ENCODE peak calls at places on chromosomes 12 and 14, in five cellular contexts. One of them, this sample, is unnamed.

GRCh38 chr12:121175383-121176119 is 34.4 kb upstream of the P2RX4 start:
- DNase-seq in K562: peak; percentile 38
- DNase-seq in GM12878: no peak
- DNase-seq in HepG2: no peak
- DNase-seq in H1: no peak
- DNase-seq in this sample: no peak

GRCh38 chr14:89422181-89422951 is 5.3 kb upstream of the FOXN3 start:
- DNase-seq in K562: no peak
- DNase-seq in GM12878: no peak
- DNase-seq in HepG2: no peak
- DNase-seq in H1: no peak
- DNase-seq in this sample: no peak

GRCh38 chr12:93533310-93533709 is 39.2 kb upstream of the SOCS2 start:
- DNase-seq in K562: no peak
- DNase-seq in GM12878: no peak
- DNase-seq in HepG2: no peak
- DNase-seq in H1: peak; percentile 4
- DNase-seq in this sample: no peak

GRCh38 chr12:52521581-52522266 is 1.5 kb upstream of the KRT5 start:
- DNase-seq in K562: no peak
- DNase-seq in GM12878: no peak
- DNase-seq in HepG2: no peak
- DNase-seq in H1: peak; percentile 43
- DNase-seq in this sample: no peak

GRCh38 chr12:82698959-82699358 is 12.3 kb downstream of the TMTC2 start:
- DNase-seq in K562: no peak
- DNase-seq in GM12878: no peak
- DNase-seq in HepG2: no peak
- DNase-seq in H1: no peak
- DNase-seq in this sample: no peak

GRCh38 chr14:60722836-60723217 is 1.3 kb downstream of the SIX4 start:
- DNase-seq in K562: peak; percentile 41
- DNase-seq in GM12878: no peak
- DNase-seq in HepG2: no peak
- DNase-seq in H1: no peak
- DNase-seq in this sample: no peak

GRCh38 chr14:65361920-65362319 is 50.6 kb upstream of the FUT8 start:
- DNase-seq in K562: no peak
- DNase-seq in GM12878: no peak
- DNase-seq in HepG2: no peak
- DNase-seq in H1: no peak
- DNase-seq in this sample: no peak

GRCh38 chr12:50527086-50527726 is 22.4 kb downstream of the DIP2B start:
- DNase-seq in K562: no peak
- DNase-seq in GM12878: no peak
- DNase-seq in HepG2: peak; percentile 99
- DNase-seq in H1: no peak
- DNase-seq in this sample: no peak

GRCh38 chr12:96218989-96219678 is 25.0 kb downstream of the ELK3 start:
- DNase-seq in K562: no peak
- DNase-seq in GM12878: no peak
- DNase-seq in HepG2: peak; percentile 69
- DNase-seq in H1: no peak
- DNase-seq in this sample: no peak

GRCh38 chr14:63470877-63471565 is 72.2 kb downstream of the PPP2R5E start:
- DNase-seq in K562: no peak
- DNase-seq in GM12878: peak; percentile 68
- DNase-seq in HepG2: peak; percentile 87
- DNase-seq in H1: no peak
- DNase-seq in this sample: peak; percentile 16

GRCh38 chr14:100698066-100698465 is 28.6 kb upstream of the DLK1 start:
- DNase-seq in K562: no peak
- DNase-seq in GM12878: no peak
- DNase-seq in HepG2: no peak
- DNase-seq in H1: no peak
- DNase-seq in this sample: no peak

GRCh38 chr14:101876539-101876938 is 87.8 kb upstream of the DYNC1H1 start:
- DNase-seq in K562: no peak
- DNase-seq in GM12878: peak; percentile 75
- DNase-seq in HepG2: no peak
- DNase-seq in H1: no peak
- DNase-seq in this sample: no peak

GRCh38 chr12:131375972-131376345 is 334.9 kb upstream of the SFSWAP start:
- DNase-seq in K562: no peak
- DNase-seq in GM12878: no peak
- DNase-seq in HepG2: no peak
- DNase-seq in H1: no peak
- DNase-seq in this sample: no peak
- H3K4me1 ChIP-seq in K562: peaks cover 14% of the 10 kb centered on the region
- H3K4me1 ChIP-seq in GM12878: no peaks in the 10 kb centered on the region
- H3K4me1 ChIP-seq in HepG2: no peaks in the 10 kb centered on the region
- H3K4me1 ChIP-seq in H1: peaks cover 13% of the 10 kb centered on the region
- H3K4me1 ChIP-seq in this sample: no peaks in the 10 kb centered on the region

GRCh38 chr12:26647091-26647490 is 185.9 kb downstream of the ITPR2 start:
- DNase-seq in K562: no peak
- DNase-seq in GM12878: no peak
- DNase-seq in HepG2: no peak
- DNase-seq in H1: no peak
- DNase-seq in this sample: no peak
- TF ChIP-seq SP1 in K562: no peak
- TF ChIP-seq SP1 in GM12878: no peak
- TF ChIP-seq SP1 in HepG2: no peak
- TF ChIP-seq SP1 in H1: no peak
- TF ChIP-seq SP1 in this sample: no peak

GRCh38 chr14:22535126-22535525 is 53.9 kb downstream of the DAD1 start:
- DNase-seq in K562: no peak
- DNase-seq in GM12878: no peak
- DNase-seq in HepG2: no peak
- DNase-seq in H1: no peak
- DNase-seq in this sample: no peak
- H3K4me1 ChIP-seq in K562: no peaks in the 10 kb centered on the region
- H3K4me1 ChIP-seq in GM12878: peaks cover 87% of the 10 kb centered on the region
- H3K4me1 ChIP-seq in HepG2: no peaks in the 10 kb centered on the region
- H3K4me1 ChIP-seq in H1: no peaks in the 10 kb centered on the region
- H3K4me1 ChIP-seq in this sample: peaks cover 12% of the 10 kb centered on the region

GRCh38 chr12:56212360-56212759 is 9.4 kb downstream of the RNF41 start:
- DNase-seq in K562: no peak
- DNase-seq in GM12878: no peak
- DNase-seq in HepG2: no peak
- DNase-seq in H1: no peak
- DNase-seq in this sample: no peak
- TF ChIP-seq SP1 in K562: no peak
- TF ChIP-seq SP1 in GM12878: no peak
- TF ChIP-seq SP1 in HepG2: no peak
- TF ChIP-seq SP1 in H1: no peak
- TF ChIP-seq SP1 in this sample: no peak

This sample was measured in HCT116.